ENCODE peak calls at places on chromosomes 4 and X, in six cellular contexts. I is skeletal muscle cell, R is AG04450, S is LoVo, T is left ventricle myocardium superior, B is uterus. G is an unnamed sample.
A peak's percentile ranks its signal among the peaks of the same experiment; 100 is the strongest.

GRCh38 chr4:182560358-182560757 is 317.2 kb downstream of the TENM3 start:
- DNase-seq in I (peak; percentile 13), R (no peak), S (no peak), T (no peak), B (no peak), G (no peak)

GRCh38 chrX:86946569-86946968 is 571.0 kb upstream of the KLHL4 start:
- DNase-seq in I (no peak), R (no peak), S (peak; percentile 9), T (no peak), B (no peak), G (no peak)

GRCh38 chr4:37989398-37990260 is 29.4 kb downstream of the PTTG2 start:
- DNase-seq in I (no peak), R (no peak), S (no peak), T (no peak), B (no peak), G (no peak)

GRCh38 chrX:41858161-41858775 is 65.1 kb downstream of the CASK start:
- DNase-seq in I (no peak), R (no peak), S (no peak), T (no peak), B (no peak), G (no peak)

GRCh38 chr4:165302658-165303057 is 24.8 kb upstream of the MSMO1 start:
- DNase-seq in I (no peak), R (no peak), S (no peak), T (no peak), B (no peak), G (no peak)

GRCh38 chrX:13638021-13638420 is 14.9 kb upstream of the TCEANC start:
- DNase-seq in I (no peak), R (no peak), S (no peak), T (no peak), B (no peak), G (no peak)

GRCh38 chr4:2933566-2934076 is 29.6 kb downstream of the NOP14 start:
- DNase-seq in I (no peak), R (no peak), S (no peak), T (peak; percentile 44), B (peak; percentile 35), G (no peak)

GRCh38 chr4:86893136-86893535 is 914 bp upstream of the C4orf36 start:
- DNase-seq in I (no peak), R (no peak), S (no peak), T (no peak), B (no peak), G (no peak)

GRCh38 chrX:53718073-53718472 is 31.6 kb upstream of the HUWE1 start:
- DNase-seq in I (no peak), R (no peak), S (no peak), T (no peak), B (no peak), G (no peak)

GRCh38 chr4:19803406-19803805 is 448.3 kb upstream of the SLIT2 start:
- DNase-seq in I (no peak), R (no peak), S (no peak), T (no peak), B (no peak), G (no peak)

GRCh38 chr4:184099541-184099966 is 118.1 kb downstream of the ENPP6 start:
- DNase-seq in I (no peak), R (no peak), S (no peak), T (no peak), B (no peak), G (no peak)

GRCh38 chr4:152094851-152095700 is 334.3 kb upstream of the GATB start:
- DNase-seq in I (no peak), R (peak; percentile 33), S (no peak), T (no peak), B (no peak), G (no peak)

G was measured in DMS79.